ENCODE peak calls at places on chromosomes 3 and 15, in eight cellular contexts. One of them, this sample, is unnamed.

GRCh38 chr3:173799073-173799830 is 401.7 kb downstream of the NLGN1 start:
- DNase-seq in lower lobe of right lung: no peak
- DNase-seq in nephron progenitor cell: no peak
- DNase-seq in ascending aorta: no peak
- DNase-seq in type B pancreatic cell: no peak
- DNase-seq in body of pancreas: no peak
- DNase-seq in fibroblast of lung: no peak
- DNase-seq in left ventricle myocardium inferior: no peak
- DNase-seq in this sample: no peak

GRCh38 chr3:50269977-50270413 is 1.0 kb downstream of the SEMA3B start:
- DNase-seq in lower lobe of right lung: no peak
- DNase-seq in ascending aorta: no peak
- DNase-seq in fibroblast of lung: no peak
- DNase-seq in type B pancreatic cell: no peak
- DNase-seq in nephron progenitor cell: no peak
- DNase-seq in left ventricle myocardium inferior: no peak
- DNase-seq in body of pancreas: no peak
- DNase-seq in this sample: peak

GRCh38 chr15:62977952-62978811 is 64.4 kb upstream of the TPM1 start:
- DNase-seq in left ventricle myocardium inferior: no peak
- DNase-seq in fibroblast of lung: no peak
- DNase-seq in ascending aorta: no peak
- DNase-seq in body of pancreas: no peak
- DNase-seq in lower lobe of right lung: no peak
- DNase-seq in nephron progenitor cell: no peak
- DNase-seq in type B pancreatic cell: no peak
- DNase-seq in this sample: no peak

GRCh38 chr3:128366136-128366535 is 100.6 kb downstream of the DNAJB8 start:
- DNase-seq in body of pancreas: no peak
- DNase-seq in nephron progenitor cell: no peak
- DNase-seq in left ventricle myocardium inferior: peak
- DNase-seq in type B pancreatic cell: no peak
- DNase-seq in lower lobe of right lung: no peak
- DNase-seq in fibroblast of lung: no peak
- DNase-seq in ascending aorta: no peak
- DNase-seq in this sample: no peak

GRCh38 chr3:193665370-193665989 is 72.5 kb downstream of the OPA1 start:
- DNase-seq in type B pancreatic cell: no peak
- DNase-seq in ascending aorta: no peak
- DNase-seq in fibroblast of lung: peak
- DNase-seq in nephron progenitor cell: no peak
- DNase-seq in body of pancreas: no peak
- DNase-seq in lower lobe of right lung: no peak
- DNase-seq in left ventricle myocardium inferior: no peak
- DNase-seq in this sample: no peak

GRCh38 chr15:35437157-35437556 is 108.8 kb downstream of the DPH6 start:
- DNase-seq in left ventricle myocardium inferior: no peak
- DNase-seq in body of pancreas: no peak
- DNase-seq in ascending aorta: no peak
- DNase-seq in type B pancreatic cell: no peak
- DNase-seq in fibroblast of lung: peak
- DNase-seq in nephron progenitor cell: no peak
- DNase-seq in lower lobe of right lung: no peak
- DNase-seq in this sample: no peak

GRCh38 chr3:157785071-157785826 is 282.0 kb upstream of the VEPH1 start:
- DNase-seq in type B pancreatic cell: no peak
- DNase-seq in ascending aorta: peak
- DNase-seq in fibroblast of lung: peak
- DNase-seq in nephron progenitor cell: peak
- DNase-seq in left ventricle myocardium inferior: no peak
- DNase-seq in lower lobe of right lung: no peak
- DNase-seq in body of pancreas: peak
- DNase-seq in this sample: peak

GRCh38 chr3:161108840-161109239 is 3.7 kb upstream of the B3GALNT1 start:
- DNase-seq in fibroblast of lung: peak
- DNase-seq in left ventricle myocardium inferior: no peak
- DNase-seq in ascending aorta: no peak
- DNase-seq in lower lobe of right lung: no peak
- DNase-seq in nephron progenitor cell: no peak
- DNase-seq in type B pancreatic cell: no peak
- DNase-seq in body of pancreas: no peak
- DNase-seq in this sample: no peak

GRCh38 chr3:164208846-164209245 is 869.5 kb downstream of the SI start:
- DNase-seq in type B pancreatic cell: no peak
- DNase-seq in fibroblast of lung: no peak
- DNase-seq in left ventricle myocardium inferior: no peak
- DNase-seq in lower lobe of right lung: no peak
- DNase-seq in ascending aorta: no peak
- DNase-seq in nephron progenitor cell: no peak
- DNase-seq in body of pancreas: no peak
- DNase-seq in this sample: no peak

GRCh38 chr3:23199649-23200048 is 3.5 kb upstream of the UBE2E2 start:
- DNase-seq in lower lobe of right lung: no peak
- DNase-seq in fibroblast of lung: no peak
- DNase-seq in ascending aorta: no peak
- DNase-seq in type B pancreatic cell: no peak
- DNase-seq in nephron progenitor cell: no peak
- DNase-seq in body of pancreas: no peak
- DNase-seq in left ventricle myocardium inferior: no peak
- DNase-seq in this sample: no peak

GRCh38 chr15:40914486-40914885 is 14.7 kb upstream of the DLL4 start:
- DNase-seq in type B pancreatic cell: no peak
- DNase-seq in body of pancreas: no peak
- DNase-seq in lower lobe of right lung: no peak
- DNase-seq in fibroblast of lung: no peak
- DNase-seq in ascending aorta: no peak
- DNase-seq in nephron progenitor cell: no peak
- DNase-seq in left ventricle myocardium inferior: no peak
- DNase-seq in this sample: no peak
- TF ChIP-seq CTCF in type B pancreatic cell: peak
- TF ChIP-seq CTCF in body of pancreas: no peak
- TF ChIP-seq CTCF in lower lobe of right lung: no peak
- TF ChIP-seq CTCF in fibroblast of lung: no peak
- TF ChIP-seq CTCF in ascending aorta: no peak
- TF ChIP-seq CTCF in nephron progenitor cell: no peak
- TF ChIP-seq CTCF in left ventricle myocardium inferior: no peak
- TF ChIP-seq CTCF in this sample: no peak

GRCh38 chr3:11499144-11499543 is 144.6 kb downstream of the VGLL4 start:
- DNase-seq in left ventricle myocardium inferior: no peak
- DNase-seq in type B pancreatic cell: no peak
- DNase-seq in nephron progenitor cell: no peak
- DNase-seq in body of pancreas: no peak
- DNase-seq in fibroblast of lung: peak
- DNase-seq in ascending aorta: no peak
- DNase-seq in lower lobe of right lung: no peak
- DNase-seq in this sample: no peak

GRCh38 chr3:11498174-11498573 is 145.5 kb downstream of the VGLL4 start:
- DNase-seq in fibroblast of lung: no peak
- DNase-seq in type B pancreatic cell: no peak
- DNase-seq in ascending aorta: no peak
- DNase-seq in lower lobe of right lung: no peak
- DNase-seq in left ventricle myocardium inferior: no peak
- DNase-seq in body of pancreas: no peak
- DNase-seq in nephron progenitor cell: no peak
- DNase-seq in this sample: no peak

GRCh38 chr3:11495948-11496557 is 147.7 kb downstream of the VGLL4 start:
- DNase-seq in lower lobe of right lung: no peak
- DNase-seq in ascending aorta: no peak
- DNase-seq in nephron progenitor cell: no peak
- DNase-seq in fibroblast of lung: no peak
- DNase-seq in type B pancreatic cell: no peak
- DNase-seq in left ventricle myocardium inferior: no peak
- DNase-seq in body of pancreas: no peak
- DNase-seq in this sample: peak

GRCh38 chr3:11498646-11499045 is 145.1 kb downstream of the VGLL4 start:
- DNase-seq in nephron progenitor cell: no peak
- DNase-seq in ascending aorta: peak
- DNase-seq in lower lobe of right lung: peak
- DNase-seq in left ventricle myocardium inferior: peak
- DNase-seq in body of pancreas: peak
- DNase-seq in fibroblast of lung: peak
- DNase-seq in type B pancreatic cell: no peak
- DNase-seq in this sample: peak

DNA sequence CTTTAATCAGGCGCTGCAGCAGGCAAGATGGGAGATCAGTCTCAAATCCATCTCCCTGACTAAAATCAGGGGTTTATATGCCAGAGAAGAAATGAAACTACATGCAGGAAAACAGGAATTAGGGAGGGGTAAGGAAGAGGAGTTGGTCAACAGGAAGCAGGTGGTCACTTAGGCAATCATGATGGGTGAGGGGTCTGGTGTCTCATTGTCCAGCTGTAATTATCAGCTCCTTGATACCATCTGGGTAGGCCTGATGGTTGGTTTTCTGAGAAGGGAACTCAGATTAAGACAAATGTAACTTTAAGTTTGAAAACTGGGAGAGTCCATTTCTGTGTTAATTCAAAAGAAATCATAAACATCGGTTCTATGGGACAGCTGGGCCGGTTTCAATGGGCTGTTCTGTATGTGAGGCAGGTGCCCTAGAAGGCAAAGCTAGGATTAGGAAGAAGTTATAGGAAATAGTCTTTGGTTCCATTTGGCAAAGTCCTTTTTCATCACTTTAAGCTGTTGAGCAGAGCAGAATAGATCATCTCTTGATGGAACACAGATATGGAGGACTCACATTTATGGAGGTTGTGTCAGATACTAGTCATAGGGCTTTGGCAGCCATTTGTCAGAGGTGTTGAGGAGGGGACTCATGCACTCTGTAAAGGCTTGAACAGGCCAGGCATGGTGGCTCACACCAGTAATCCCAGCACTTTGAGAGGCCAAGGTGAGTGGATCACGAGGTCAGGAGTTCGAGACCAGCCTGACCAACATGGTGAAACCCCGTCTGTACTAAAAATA is 149.4 kb downstream of the VGLL4 start:
- DNase-seq in nephron progenitor cell: no peak
- DNase-seq in type B pancreatic cell: no peak
- DNase-seq in lower lobe of right lung: no peak
- DNase-seq in left ventricle myocardium inferior: no peak
- DNase-seq in ascending aorta: no peak
- DNase-seq in body of pancreas: no peak
- DNase-seq in fibroblast of lung: no peak
- DNase-seq in this sample: no peak
- TF ChIP-seq CTCF in nephron progenitor cell: no peak
- TF ChIP-seq CTCF in type B pancreatic cell: no peak
- TF ChIP-seq CTCF in lower lobe of right lung: no peak
- TF ChIP-seq CTCF in left ventricle myocardium inferior: no peak
- TF ChIP-seq CTCF in ascending aorta: no peak
- TF ChIP-seq CTCF in body of pancreas: no peak
- TF ChIP-seq CTCF in fibroblast of lung: no peak
- TF ChIP-seq CTCF in this sample: no peak

GRCh38 chr15:78299302-78300102 is at the start of gene SKIC8:
- DNase-seq in nephron progenitor cell: peak
- DNase-seq in lower lobe of right lung: peak
- DNase-seq in type B pancreatic cell: peak
- DNase-seq in ascending aorta: peak
- DNase-seq in body of pancreas: peak
- DNase-seq in left ventricle myocardium inferior: peak
- DNase-seq in fibroblast of lung: peak
- DNase-seq in this sample: peak
- TF ChIP-seq CTCF in nephron progenitor cell: no peak
- TF ChIP-seq CTCF in lower lobe of right lung: no peak
- TF ChIP-seq CTCF in type B pancreatic cell: no peak
- TF ChIP-seq CTCF in ascending aorta: no peak
- TF ChIP-seq CTCF in body of pancreas: no peak
- TF ChIP-seq CTCF in left ventricle myocardium inferior: no peak
- TF ChIP-seq CTCF in fibroblast of lung: no peak
- TF ChIP-seq CTCF in this sample: no peak

DNA sequence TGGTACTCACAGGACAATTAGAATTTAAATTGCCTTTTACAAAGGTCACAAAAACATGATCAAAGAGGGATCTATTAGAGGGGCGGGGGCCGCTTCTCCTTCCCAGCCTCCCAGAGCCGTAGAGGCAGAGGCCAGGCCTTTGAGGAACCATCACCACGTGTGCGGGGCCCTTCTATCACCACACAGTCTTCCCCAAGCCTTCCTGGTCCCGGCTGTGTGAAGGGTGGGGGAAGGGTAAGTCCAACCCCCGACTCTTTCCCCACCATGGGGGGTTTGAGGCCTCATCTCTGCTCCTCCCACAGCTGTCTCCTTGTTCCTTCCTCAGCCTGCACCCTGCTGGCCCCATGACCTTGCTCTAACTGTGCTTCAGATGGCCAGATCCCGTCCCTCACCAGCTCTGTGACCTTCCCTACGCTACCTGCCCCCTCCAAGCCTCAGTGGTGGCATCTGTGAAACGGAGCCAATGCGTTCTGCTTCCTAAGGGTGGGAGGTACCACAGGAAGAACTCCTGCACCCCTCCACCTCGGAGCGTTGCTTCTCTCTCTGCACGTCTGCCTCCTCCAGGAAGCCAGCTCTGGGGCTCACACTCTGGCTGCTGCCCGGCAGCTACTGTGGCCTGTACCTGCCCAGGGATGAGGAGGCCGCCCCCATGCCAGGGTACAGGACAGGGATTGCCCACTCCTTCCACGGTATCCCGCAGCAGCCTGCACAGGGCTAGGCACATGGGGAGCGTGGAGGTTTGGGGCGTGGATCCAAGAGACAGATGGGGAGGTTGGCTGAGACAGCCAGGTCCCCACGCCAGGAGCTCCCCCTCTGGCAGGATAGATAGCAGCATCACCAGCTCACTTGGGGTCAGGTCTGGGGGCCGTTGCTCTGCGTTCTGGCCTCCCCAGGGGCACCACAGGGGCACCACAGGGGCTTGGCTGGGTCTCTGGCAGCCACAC is 83.8 kb downstream of the LINGO1 start:
- DNase-seq in lower lobe of right lung: no peak
- DNase-seq in fibroblast of lung: no peak
- DNase-seq in nephron progenitor cell: no peak
- DNase-seq in type B pancreatic cell: no peak
- DNase-seq in body of pancreas: no peak
- DNase-seq in ascending aorta: no peak
- DNase-seq in left ventricle myocardium inferior: no peak
- DNase-seq in this sample: no peak
- TF ChIP-seq CTCF in lower lobe of right lung: no peak
- TF ChIP-seq CTCF in fibroblast of lung: no peak
- TF ChIP-seq CTCF in nephron progenitor cell: no peak
- TF ChIP-seq CTCF in type B pancreatic cell: no peak
- TF ChIP-seq CTCF in body of pancreas: no peak
- TF ChIP-seq CTCF in ascending aorta: no peak
- TF ChIP-seq CTCF in left ventricle myocardium inferior: no peak
- TF ChIP-seq CTCF in this sample: no peak

This sample was measured in adrenal gland.